ENCODE peak calls at places on chromosomes 13 and 19, in four cellular contexts. I is CD4-positive, alpha-beta T cell; F is cardiac fibroblast; V is transverse colon. G is an unnamed sample.
A peak's percentile ranks its signal among the peaks of the same experiment; 100 is the strongest.

GRCh38 chr13:42116225-42116624 is 67.8 kb downstream of the DGKH start:
- DNase-seq in I (no peak), F (peak; percentile 40), V (no peak), G (no peak)

GRCh38 chr13:43057653-43058317 is 34.4 kb downstream of the DNAJC15 start:
- DNase-seq in I (no peak), F (peak; percentile 71), V (no peak), G (peak; percentile 33)

GRCh38 chr13:113820813-113821651 is 42.8 kb downstream of the GAS6 start:
- DNase-seq in I (no peak), F (peak; percentile 97), V (peak; percentile 63), G (peak; percentile 92)

GRCh38 chr19:38843175-38843758 is 6.5 kb downstream of the HNRNPL start:
- DNase-seq in I (no peak), F (no peak), V (no peak), G (no peak)

GRCh38 chr19:18596752-18597157 is 8.2 kb downstream of the REX1BD start:
- DNase-seq in I (no peak), F (peak; percentile 31), V (peak; percentile 63), G (peak; percentile 35)

GRCh38 chr19:57578487-57579205 is at the start of gene ZNF416:
- DNase-seq in I (peak; percentile 89), F (peak; percentile 99), V (peak; percentile 97), G (peak; percentile 99)

GRCh38 chr19:10549733-10550132 is 6.0 kb downstream of the ATG4D start:
- DNase-seq in I (no peak), F (no peak), V (no peak), G (no peak)

GRCh38 chr19:2015611-2015950 is at the start of gene BTBD2:
- DNase-seq in I (peak; percentile 46), F (peak; percentile 77), V (peak; percentile 70), G (peak; percentile 87)

GRCh38 chr19:39428309-39429112 is 7.2 kb downstream of the RPS16 start:
- DNase-seq in I (no peak), F (peak; percentile 72), V (peak; percentile 51), G (peak; percentile 94)

GRCh38 chr19:41887711-41888382 is 4.9 kb downstream of the ARHGEF1 start:
- DNase-seq in I (peak; percentile 89), F (peak; percentile 58), V (peak; percentile 77), G (peak; percentile 29)

GRCh38 chr19:12954150-12954962 is 2.7 kb downstream of the GADD45GIP1 start:
- DNase-seq in I (no peak), F (no peak), V (no peak), G (no peak)

GRCh38 chr19:14333101-14333871 is 48.0 kb upstream of the ADGRE5 start:
- DNase-seq in I (peak; percentile 5), F (peak; percentile 23), V (peak; percentile 71), G (peak; percentile 39)

GRCh38 chr19:47693903-47694302 is 19.3 kb upstream of the EHD2 start:
- DNase-seq in I (no peak), F (no peak), V (no peak), G (no peak)

GRCh38 chr19:2266183-2266993 is 10.2 kb upstream of the JSRP1 start:
- DNase-seq in I (no peak), F (peak; percentile 82), V (peak; percentile 93), G (peak; percentile 82)

GRCh38 chr13:97367016-97367415 is 67.0 kb upstream of the RAP2A start:
- DNase-seq in I (no peak), F (peak; percentile 29), V (no peak), G (no peak)

GRCh38 chr13:97364031-97364430 is 69.9 kb upstream of the RAP2A start:
- DNase-seq in I (no peak), F (no peak), V (no peak), G (no peak)

GRCh38 chr13:97364827-97365226 is 69.1 kb upstream of the RAP2A start:
- DNase-seq in I (no peak), F (no peak), V (no peak), G (no peak)

GRCh38 chr13:97367427-97367826 is 66.5 kb upstream of the RAP2A start:
- DNase-seq in I (no peak), F (peak; percentile 51), V (no peak), G (peak; percentile 56)

GRCh38 chr13:97366172-97366688 is 67.7 kb upstream of the RAP2A start:
- DNase-seq in I (no peak), F (no peak), V (no peak), G (no peak)
- TF ChIP-seq CTCF in I (no peak), F (no peak), V (no peak), G (peak; percentile 1)

DNA sequence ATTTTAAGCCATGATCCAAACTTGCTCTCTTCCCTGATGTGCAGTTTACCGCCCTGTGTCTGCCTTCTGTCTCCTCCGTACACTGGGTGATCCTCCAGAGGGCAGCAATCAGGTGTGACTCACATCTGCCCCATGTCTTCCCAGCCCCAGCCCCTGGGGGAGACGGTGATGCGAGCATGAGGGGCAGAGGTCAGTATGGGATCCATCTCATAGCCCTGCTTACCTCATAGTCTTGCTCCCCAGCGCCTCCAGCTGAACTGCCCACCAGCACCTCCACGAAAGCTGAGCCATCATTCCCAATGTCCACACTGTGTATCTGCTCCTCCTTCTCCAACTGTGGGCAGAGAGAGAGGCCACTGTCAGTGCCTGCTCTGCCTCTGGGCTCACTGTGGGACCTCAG is 14.6 kb downstream of the XRCC1 start:
- DNase-seq in I (no peak), F (peak; percentile 60), V (no peak), G (no peak)
- TF ChIP-seq CTCF in I (no peak), F (peak; percentile 39), V (no peak), G (no peak)

GRCh38 chr19:3976495-3977241 is 5.8 kb upstream of the DAPK3 start:
- DNase-seq in I (no peak), F (no peak), V (no peak), G (no peak)
- TF ChIP-seq CTCF in I (no peak), F (no peak), V (no peak), G (no peak)

DNA sequence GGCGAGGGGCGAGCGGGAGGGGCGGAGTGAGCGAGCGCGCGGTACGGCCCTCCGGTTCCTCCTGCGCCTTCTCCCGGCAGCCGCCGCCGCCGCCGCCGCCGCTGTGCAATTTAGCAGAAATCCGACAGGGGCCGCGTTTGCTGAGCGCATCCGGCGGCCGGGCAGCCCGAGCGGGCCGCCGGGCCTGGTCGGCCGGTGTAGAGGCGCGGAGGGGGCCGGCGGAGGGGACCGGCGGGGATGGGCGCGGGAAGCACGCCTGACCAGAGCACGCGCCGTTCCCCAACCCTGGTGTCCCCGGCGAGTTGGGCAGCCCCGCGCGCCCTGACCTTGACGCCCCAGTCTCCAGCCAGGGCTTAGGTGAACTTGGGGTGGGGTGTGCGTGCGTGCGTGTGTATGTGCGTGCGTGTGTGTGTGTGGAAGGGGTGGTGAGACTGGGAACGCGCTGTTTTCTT is 144.5 kb upstream of the ZNF536 start:
- DNase-seq in I (no peak), F (peak; percentile 53), V (peak; percentile 57), G (peak; percentile 40)
- TF ChIP-seq CTCF in I (no peak), F (peak; percentile 7), V (peak; percentile 35), G (no peak)

DNA sequence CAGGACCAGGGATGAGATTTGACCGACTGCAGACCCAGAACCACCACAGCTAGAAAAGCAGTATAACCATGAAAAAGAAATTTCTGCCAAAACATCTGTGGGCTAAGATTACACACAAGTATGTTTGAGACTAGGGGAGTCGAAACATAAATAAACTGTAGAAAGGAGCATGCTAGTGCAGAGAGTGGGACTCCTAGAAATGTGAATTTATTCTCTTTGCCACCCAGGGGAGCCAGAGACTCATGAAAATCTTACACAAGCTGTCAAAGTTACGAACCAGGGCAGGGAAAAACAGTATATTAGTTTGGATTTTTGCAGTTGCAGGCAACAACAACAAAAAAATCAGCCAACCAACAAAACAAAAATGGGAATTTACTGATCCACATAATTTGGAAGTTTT is 12.3 kb upstream of the HSPH1 start:
- DNase-seq in I (no peak), F (peak; percentile 30), V (no peak), G (peak; percentile 69)
- TF ChIP-seq CTCF in I (no peak), F (no peak), V (no peak), G (peak; percentile 35)

GRCh38 chr13:32443111-32443510 is 15.2 kb upstream of the N4BP2L1 start:
- DNase-seq in I (peak; percentile 15), F (peak; percentile 44), V (peak; percentile 35), G (peak; percentile 17)
- TF ChIP-seq CTCF in I (peak; percentile 53), F (peak; percentile 17), V (peak; percentile 35), G (peak; percentile 19)

GRCh38 chr13:50125556-50126377 is 110.5 kb downstream of the KCNRG start:
- DNase-seq in I (peak; percentile 83), F (peak; percentile 87), V (peak; percentile 96), G (peak; percentile 90)

GRCh38 chr13:50123515-50123861 is 108.2 kb downstream of the KCNRG start:
- DNase-seq in I (no peak), F (no peak), V (no peak), G (no peak)

GRCh38 chr13:50123862-50124535 is 108.8 kb downstream of the KCNRG start:
- DNase-seq in I (peak; percentile 47), F (peak; percentile 95), V (peak; percentile 80), G (peak; percentile 97)

GRCh38 chr13:50125306-50125555 is 110.0 kb downstream of the KCNRG start:
- DNase-seq in I (no peak), F (no peak), V (no peak), G (no peak)

DNA sequence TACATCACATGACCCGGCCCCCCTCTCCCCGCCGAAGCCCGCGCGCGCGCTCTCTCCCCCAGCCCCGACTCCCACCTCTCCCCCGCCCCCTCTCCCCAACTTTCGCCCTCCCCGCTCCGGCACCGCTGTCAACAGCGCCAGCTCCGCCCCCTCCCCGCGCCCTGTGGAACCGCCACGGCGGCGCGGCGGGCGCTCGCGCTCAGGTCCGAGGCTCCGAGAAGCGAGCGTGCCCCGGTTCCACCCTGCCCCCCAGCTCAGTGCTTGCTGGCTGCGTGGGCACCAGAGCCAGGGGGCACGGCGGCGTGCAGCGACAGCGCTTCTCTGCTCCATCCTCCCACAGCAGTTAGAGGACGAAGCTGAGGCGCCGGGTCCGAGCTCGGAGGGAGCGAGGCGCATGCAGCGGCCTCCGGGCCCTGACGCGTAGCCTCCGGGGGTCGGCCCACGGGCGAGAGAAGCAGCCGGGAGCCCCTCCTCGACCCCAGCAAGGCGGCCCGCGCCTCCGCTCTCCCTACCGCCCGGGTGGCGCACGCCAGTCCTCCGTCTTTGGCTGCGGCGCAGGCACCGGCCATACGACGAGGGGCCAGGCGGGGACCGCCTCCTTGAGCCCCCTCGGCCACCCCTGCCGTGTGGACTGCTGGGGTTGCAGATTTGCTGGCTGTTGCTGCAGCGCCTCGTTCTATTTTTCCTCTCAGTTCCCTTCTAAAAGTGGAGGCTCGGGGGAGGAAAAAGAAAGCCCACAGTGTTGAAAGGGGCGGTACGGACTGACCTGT is 109.5 kb downstream of the KCNRG start:
- DNase-seq in I (peak; percentile 96), F (peak; percentile 61), V (peak; percentile 97), G (peak; percentile 57)
- TF ChIP-seq CTCF in I (no peak), F (no peak), V (no peak), G (no peak)

GRCh38 chr19:30278882-30279254 is 93.3 kb upstream of the ZNF536 start:
- DNase-seq in I (no peak), F (no peak), V (no peak), G (no peak)

GRCh38 chr19:30277941-30278881 is 94.0 kb upstream of the ZNF536 start:
- DNase-seq in I (no peak), F (no peak), V (no peak), G (no peak)

GRCh38 chr19:30281903-30282302 is 90.3 kb upstream of the ZNF536 start:
- DNase-seq in I (no peak), F (no peak), V (no peak), G (no peak)

GRCh38 chr19:30283556-30283955 is 88.6 kb upstream of the ZNF536 start:
- DNase-seq in I (no peak), F (no peak), V (no peak), G (no peak)

DNA sequence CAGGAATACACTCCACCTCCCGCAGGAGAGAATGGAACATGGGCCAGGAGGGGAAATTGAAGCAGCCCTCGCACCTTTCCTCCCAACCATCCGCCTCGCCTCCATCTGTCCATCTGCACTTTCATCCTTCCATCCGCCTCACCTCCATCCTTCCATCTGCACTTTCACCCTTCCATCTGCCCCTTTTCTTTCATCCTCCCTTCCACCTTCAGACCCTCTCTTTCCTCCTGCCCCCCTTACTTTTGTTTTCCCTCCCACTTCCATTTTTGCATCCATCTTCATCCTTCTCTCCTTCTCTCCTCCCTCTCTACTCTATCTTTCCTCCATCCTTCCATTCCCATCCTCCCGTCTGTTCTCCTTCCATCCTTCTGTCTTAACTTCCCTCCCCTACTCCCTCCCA is 92.2 kb upstream of the ZNF536 start:
- DNase-seq in I (no peak), F (no peak), V (no peak), G (no peak)
- TF ChIP-seq CTCF in I (no peak), F (no peak), V (no peak), G (no peak)

G was measured in fibroblast of pulmonary artery.